ENCODE peak calls at places on chromosome 13, in eight cellular contexts. I, L, Z, A, M, F, G and K are unnamed samples.

GRCh38 chr13:38543561-38543960 is 143.3 kb upstream of the FREM2 start:
- DNase-seq in I (no peak), L (no peak), Z (no peak), A (no peak), M (no peak), F (no peak), G (no peak), K (no peak)

GRCh38 chr13:98960331-98961203 is 17.3 kb downstream of the DOCK9 start:
- DNase-seq in I (no peak), L (no peak), Z (no peak), A (no peak), M (no peak), F (no peak), G (no peak), K (peak)

GRCh38 chr13:25203256-25203794 is 31.2 kb upstream of the AMER2 start:
- DNase-seq in I (no peak), L (no peak), Z (no peak), A (no peak), M (no peak), F (no peak), G (no peak), K (no peak)

GRCh38 chr13:49977992-49978391 is 18.9 kb upstream of the TRIM13 start:
- DNase-seq in I (no peak), L (no peak), Z (no peak), A (no peak), M (no peak), F (no peak), G (no peak), K (no peak)

GRCh38 chr13:49295231-49295630 is 47.5 kb downstream of the CDADC1 start:
- DNase-seq in I (no peak), L (no peak), Z (no peak), A (no peak), M (no peak), F (no peak), G (no peak), K (no peak)

GRCh38 chr13:98155475-98156111 is 12.7 kb downstream of the FARP1 start:
- DNase-seq in I (no peak), L (no peak), Z (no peak), A (no peak), M (no peak), F (no peak), G (no peak), K (peak)

GRCh38 chr13:73958657-73959397 is 175.4 kb downstream of the KLF12 start:
- DNase-seq in I (no peak), L (no peak), Z (no peak), A (no peak), M (no peak), F (no peak), G (no peak), K (no peak)

GRCh38 chr13:97257228-97257755 is 35.2 kb downstream of the MBNL2 start:
- DNase-seq in I (no peak), L (no peak), Z (no peak), A (no peak), M (no peak), F (no peak), G (no peak), K (no peak)